ENCODE peak calls at places on chromosomes 12 and 14, in seven cellular contexts. Y is lower leg skin, C is HFFc6, K is LHCN-M2, M is frontal cortex, W is fibroblast of pulmonary artery, A is NCI-H2081. F is an unnamed sample.
A peak's percentile ranks its signal among the peaks of the same experiment; 100 is the strongest.

GRCh38 chr14:54564799-54565235 is 2.1 kb upstream of the SAMD4A start:
- DNase-seq in Y (peak; percentile 48), C (peak; percentile 74), K (peak; percentile 61), M (peak; percentile 37), W (peak; percentile 78), A (no peak), F (no peak)

GRCh38 chr12:120496353-120497340 is 734 bp downstream of the DYNLL1 start:
- DNase-seq in Y (peak; percentile 46), C (peak; percentile 27), K (peak; percentile 61), M (peak; percentile 78), W (peak; percentile 67), A (peak; percentile 17), F (no peak)

GRCh38 chr12:11106288-11106687 is 14.2 kb upstream of the TAS2R43 start:
- DNase-seq in Y (no peak), C (no peak), K (no peak), M (no peak), W (no peak), A (no peak), F (no peak)

GRCh38 chr12:119695034-119695433 is 27.1 kb downstream of the PRKAB1 start:
- DNase-seq in Y (no peak), C (no peak), K (peak; percentile 19), M (no peak), W (peak; percentile 23), A (no peak), F (no peak)

GRCh38 chr14:89415139-89415538 is 1.9 kb downstream of the FOXN3 start:
- DNase-seq in Y (no peak), C (peak; percentile 40), K (no peak), M (no peak), W (no peak), A (no peak), F (no peak)

GRCh38 chr14:58944226-58944769 is 244.2 kb upstream of the DAAM1 start:
- DNase-seq in Y (no peak), C (no peak), K (no peak), M (no peak), W (no peak), A (peak; percentile 31), F (no peak)

GRCh38 chr14:21498540-21499526 is 12.3 kb downstream of the METTL3 start:
- DNase-seq in Y (no peak), C (peak; percentile 39), K (peak; percentile 55), M (peak; percentile 26), W (peak; percentile 64), A (peak; percentile 46), F (peak; percentile 28)

GRCh38 chr12:70196732-70197361 is 46.4 kb upstream of the CNOT2 start:
- DNase-seq in Y (no peak), C (no peak), K (peak; percentile 23), M (no peak), W (peak; percentile 18), A (no peak), F (no peak)

GRCh38 chr12:82425241-82425640 is 66.9 kb downstream of the METTL25 start:
- DNase-seq in Y (no peak), C (peak; percentile 30), K (peak; percentile 80), M (no peak), W (peak; percentile 62), A (no peak), F (no peak)

GRCh38 chr14:88960528-88960927 is 136.1 kb downstream of the TTC8 start:
- DNase-seq in Y (no peak), C (no peak), K (no peak), M (no peak), W (no peak), A (no peak), F (no peak)

GRCh38 chr12:73629893-73630872 is 907.5 kb upstream of the ATXN7L3B start:
- DNase-seq in Y (no peak), C (no peak), K (no peak), M (no peak), W (no peak), A (no peak), F (no peak)

GRCh38 chr14:99523661-99524050 is 42.4 kb downstream of the CCNK start:
- DNase-seq in Y (no peak), C (no peak), K (no peak), M (no peak), W (no peak), A (no peak), F (no peak)

GRCh38 chr12:7399089-7399488 is 44.9 kb downstream of the CD163L1 start:
- DNase-seq in Y (no peak), C (no peak), K (no peak), M (no peak), W (no peak), A (no peak), F (no peak)

GRCh38 chr14:59303216-59303615 is 114.7 kb downstream of the DAAM1 start:
- DNase-seq in Y (no peak), C (no peak), K (peak; percentile 44), M (no peak), W (no peak), A (no peak), F (no peak)

GRCh38 chr14:93317836-93318807 is 14.7 kb downstream of the BTBD7 start:
- DNase-seq in Y (no peak), C (peak; percentile 42), K (peak; percentile 26), M (no peak), W (peak; percentile 73), A (no peak), F (no peak)

GRCh38 chr12:52335598-52336262 is 14.5 kb upstream of the KRT83 start:
- DNase-seq in Y (no peak), C (no peak), K (no peak), M (no peak), W (no peak), A (peak; percentile 66), F (no peak)

GRCh38 chr12:132711169-132711843 is 664 bp downstream of the PGAM5 start:
- DNase-seq in Y (no peak), C (no peak), K (no peak), M (no peak), W (peak; percentile 16), A (no peak), F (no peak)

GRCh38 chr14:100904307-100905019 is 941 bp upstream of the RTL1 start:
- DNase-seq in Y (no peak), C (no peak), K (no peak), M (peak; percentile 36), W (no peak), A (no peak), F (no peak)

GRCh38 chr12:127214196-127214595 is 1052.8 kb upstream of the TMEM132C start:
- DNase-seq in Y (no peak), C (no peak), K (no peak), M (no peak), W (no peak), A (no peak), F (no peak)

GRCh38 chr14:49971156-49972141 is 78.6 kb downstream of the ARF6 start:
- DNase-seq in Y (no peak), C (no peak), K (no peak), M (no peak), W (peak; percentile 78), A (no peak), F (no peak)

GRCh38 chr12:92036771-92037453 is 108.7 kb downstream of the BTG1 start:
- DNase-seq in Y (no peak), C (no peak), K (peak; percentile 81), M (no peak), W (peak; percentile 94), A (no peak), F (no peak)

GRCh38 chr12:51127050-51127729 is 43.8 kb upstream of the CSRNP2 start:
- DNase-seq in Y (no peak), C (no peak), K (no peak), M (no peak), W (peak; percentile 10), A (no peak), F (no peak)

GRCh38 chr12:93793983-93794382 is 116.8 kb downstream of the CRADD start:
- DNase-seq in Y (no peak), C (peak; percentile 72), K (peak; percentile 93), M (no peak), W (peak; percentile 63), A (no peak), F (no peak)

GRCh38 chr12:76137611-76138010 is 53.1 kb upstream of the NAP1L1 start:
- DNase-seq in Y (no peak), C (no peak), K (no peak), M (no peak), W (peak; percentile 88), A (no peak), F (no peak)

GRCh38 chr12:89244536-89244935 is 107.8 kb downstream of the DUSP6 start:
- DNase-seq in Y (no peak), C (no peak), K (no peak), M (no peak), W (peak; percentile 84), A (no peak), F (no peak)

F was measured in HCT116.